ENCODE peak calls at places on chromosomes 5 and 9, in eight cellular contexts. A is upper lobe of right lung, Y is heart left ventricle, L is BJ, U is AG04449, N is tibial nerve, G is foreskin fibroblast, W is choroid plexus epithelial cell. I is an unnamed sample.

GRCh38 chr5:151068571-151069197 is 12.2 kb downstream of the TNIP1 start:
- DNase-seq in A (no peak), Y (no peak), L (no peak), U (no peak), N (no peak), G (no peak), W (no peak), I (no peak)

GRCh38 chr5:64147849-64148441 is 17.7 kb upstream of the RNF180 start:
- DNase-seq in A (peak; percentile 72), Y (peak; percentile 54), L (no peak), U (no peak), N (no peak), G (peak; percentile 25), W (peak; percentile 70), I (peak; percentile 25)

GRCh38 chr9:89666950-89667349 is 62.1 kb downstream of the GADD45G start:
- DNase-seq in A (no peak), Y (no peak), L (no peak), U (no peak), N (no peak), G (no peak), W (no peak), I (no peak)

GRCh38 chr9:123316053-123316718 is 39.8 kb upstream of the CRB2 start:
- DNase-seq in A (peak; percentile 4), Y (no peak), L (no peak), U (no peak), N (no peak), G (no peak), W (no peak), I (no peak)

GRCh38 chr5:94174748-94175411 is 433.5 kb upstream of the POU5F2 start:
- DNase-seq in A (no peak), Y (no peak), L (no peak), U (peak; percentile 34), N (no peak), G (peak; percentile 74), W (peak; percentile 53), I (peak; percentile 75)

GRCh38 chr9:88418715-88419540 is 30.7 kb downstream of the SPIN1 start:
- DNase-seq in A (no peak), Y (no peak), L (no peak), U (no peak), N (no peak), G (no peak), W (no peak), I (peak; percentile 61)

GRCh38 chr5:37886207-37886905 is 46.5 kb upstream of the GDNF start:
- DNase-seq in A (no peak), Y (no peak), L (no peak), U (no peak), N (no peak), G (no peak), W (peak; percentile 7), I (no peak)

GRCh38 chr5:168978015-168978414 is 322.9 kb downstream of the SLIT3 start:
- DNase-seq in A (no peak), Y (no peak), L (peak; percentile 36), U (peak; percentile 21), N (no peak), G (peak; percentile 33), W (peak; percentile 5), I (peak; percentile 35)

GRCh38 chr5:73902327-73903051 is 276.5 kb downstream of the ARHGEF28 start:
- DNase-seq in A (no peak), Y (no peak), L (no peak), U (peak; percentile 28), N (no peak), G (peak; percentile 36), W (peak; percentile 82), I (peak; percentile 39)

GRCh38 chr5:168947212-168947868 is 353.6 kb downstream of the SLIT3 start:
- DNase-seq in A (no peak), Y (peak; percentile 35), L (no peak), U (no peak), N (no peak), G (peak; percentile 19), W (peak; percentile 56), I (peak; percentile 45)

GRCh38 chr9:79131876-79132377 is 439.8 kb upstream of the TLE4 start:
- DNase-seq in A (no peak), Y (no peak), L (no peak), U (no peak), N (no peak), G (no peak), W (no peak), I (no peak)

GRCh38 chr9:127809562-127810377 is 7.1 kb downstream of the FPGS start:
- DNase-seq in A (peak; percentile 78), Y (no peak), L (no peak), U (no peak), N (no peak), G (no peak), W (peak; percentile 61), I (no peak)

GRCh38 chr5:146447734-146448380 is 724 bp downstream of the TCERG1 start:
- DNase-seq in A (no peak), Y (no peak), L (no peak), U (no peak), N (no peak), G (no peak), W (peak; percentile 59), I (peak; percentile 23)

GRCh38 chr9:118567861-118568260 is 801.4 kb downstream of the BRINP1 start:
- DNase-seq in A (no peak), Y (no peak), L (no peak), U (no peak), N (no peak), G (no peak), W (no peak), I (no peak)

GRCh38 chr5:132256086-132256782 is 1.3 kb upstream of the PDLIM4 start:
- DNase-seq in A (peak; percentile 6), Y (no peak), L (no peak), U (no peak), N (no peak), G (no peak), W (no peak), I (no peak)

GRCh38 chr9:88702985-88703384 is 168.0 kb downstream of the NXNL2 start:
- DNase-seq in A (no peak), Y (no peak), L (no peak), U (no peak), N (no peak), G (no peak), W (no peak), I (no peak)

GRCh38 chr5:3512291-3512690 is 83.3 kb upstream of the IRX1 start:
- DNase-seq in A (no peak), Y (no peak), L (no peak), U (no peak), N (no peak), G (no peak), W (no peak), I (no peak)

GRCh38 chr5:100903036-100903887 is at the start of gene ST8SIA4:
- DNase-seq in A (peak; percentile 91), Y (peak; percentile 90), L (no peak), U (no peak), N (peak; percentile 75), G (peak; percentile 8), W (peak; percentile 78), I (no peak)

GRCh38 chr5:33423018-33423630 is 17.6 kb upstream of the TARS1 start:
- DNase-seq in A (no peak), Y (no peak), L (no peak), U (no peak), N (no peak), G (peak; percentile 32), W (peak; percentile 74), I (peak; percentile 30)

GRCh38 chr5:64690104-64690416 is 243 bp upstream of the SHISAL2B start:
- DNase-seq in A (no peak), Y (no peak), L (no peak), U (no peak), N (no peak), G (no peak), W (no peak), I (no peak)

DNA sequence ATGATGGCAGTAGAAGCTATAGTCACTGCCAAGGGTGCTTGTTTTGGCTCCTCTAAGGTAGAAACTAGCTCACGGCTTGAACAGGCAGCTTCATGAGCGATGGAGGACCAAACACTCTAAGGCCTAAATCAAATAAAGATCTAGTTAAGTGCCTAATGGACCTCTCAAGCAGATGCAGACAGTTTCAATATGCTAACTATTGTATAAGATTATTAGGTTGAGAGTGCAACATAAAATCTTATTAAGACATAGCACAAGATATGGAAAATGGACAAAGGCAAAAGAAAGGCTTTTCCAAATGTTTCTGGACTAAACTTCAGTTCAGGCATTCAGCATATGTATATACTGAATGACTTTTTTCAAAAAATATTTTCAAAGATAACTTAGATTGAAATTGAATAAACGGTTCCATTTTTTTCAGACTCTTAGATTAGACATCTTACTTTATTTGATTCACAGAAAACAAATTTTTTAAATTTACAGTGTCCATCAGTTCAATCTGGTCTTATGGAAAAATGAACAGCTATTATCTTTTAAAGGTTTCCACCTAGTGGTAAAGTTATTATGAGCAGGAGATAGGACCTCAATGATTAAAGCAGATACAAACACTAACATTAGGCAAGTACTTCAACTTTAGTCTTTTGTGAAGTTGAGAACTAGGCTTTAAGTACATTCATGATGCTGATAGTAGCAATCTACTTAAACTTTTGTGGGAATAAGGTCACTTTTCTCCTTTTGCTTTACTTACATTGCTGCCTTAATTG is 1167.7 kb downstream of the MAT2B start:
- DNase-seq in A (no peak), Y (no peak), L (no peak), U (no peak), N (no peak), G (no peak), W (peak; percentile 7), I (no peak)
- TF ChIP-seq CTCF in A (no peak), Y (no peak), L (no peak), U (no peak), N (no peak), G (no peak), W (no peak), I (peak; percentile 34)

GRCh38 chr9:72808446-72808768 is 144.4 kb downstream of the ALDH1A1 start:
- DNase-seq in A (no peak), Y (no peak), L (no peak), U (no peak), N (no peak), G (no peak), W (no peak), I (no peak)
- TF ChIP-seq CTCF in A (no peak), Y (no peak), L (no peak), U (no peak), N (no peak), G (no peak), W (no peak), I (no peak)

DNA sequence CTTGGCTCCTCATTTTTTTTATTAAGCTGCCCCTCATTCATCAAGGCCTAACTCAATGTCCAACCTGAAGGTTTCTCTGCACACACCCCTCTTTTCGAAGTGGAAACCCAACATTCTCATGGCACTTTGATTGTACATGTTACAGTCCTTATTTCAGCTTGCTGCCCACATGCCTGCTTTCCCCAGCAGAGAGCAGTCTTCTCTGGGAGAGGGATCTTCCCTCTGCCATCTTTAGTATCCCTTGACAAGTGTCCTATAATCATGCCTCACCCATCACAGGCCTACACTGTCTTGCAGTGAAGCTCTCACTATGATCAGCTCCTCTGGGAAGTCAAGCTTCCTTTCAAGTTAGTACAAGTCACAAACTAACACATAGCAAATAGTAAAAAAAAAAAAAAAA is 175.1 kb downstream of the ACER2 start:
- DNase-seq in A (no peak), Y (no peak), L (no peak), U (no peak), N (no peak), G (no peak), W (no peak), I (no peak)
- TF ChIP-seq CTCF in A (no peak), Y (no peak), L (no peak), U (no peak), N (no peak), G (no peak), W (no peak), I (no peak)

GRCh38 chr5:114223866-114224265 is 138.0 kb upstream of the KCNN2 start:
- DNase-seq in A (no peak), Y (no peak), L (no peak), U (no peak), N (no peak), G (no peak), W (peak; percentile 56), I (no peak)
- TF ChIP-seq CTCF in A (peak; percentile 45), Y (no peak), L (no peak), U (no peak), N (no peak), G (peak; percentile 8), W (peak; percentile 61), I (peak; percentile 66)

I was measured in HFFc6.